ENCODE peak calls at places on chromosomes 3 and 15, in seven cellular contexts. T is SK-N-MC; N is breast epithelium; Q is heart left ventricle; W is CD4-positive, alpha-beta T cell; F is transverse colon; E is AG04450. C is an unnamed sample.

GRCh38 chr3:134576426-134576825 is 74.4 kb downstream of the KY start:
- DNase-seq in T (no peak), N (no peak), E (no peak), Q (no peak), F (no peak), W (no peak), C (no peak)

GRCh38 chr3:82627733-82628132 is 866.3 kb upstream of the GBE1 start:
- DNase-seq in E (no peak), W (no peak), N (no peak), F (no peak), Q (no peak), T (no peak), C (no peak)

GRCh38 chr15:49370782-49371181 is 52.3 kb upstream of the FGF7 start:
- DNase-seq in T (no peak), E (no peak), Q (no peak), N (no peak), F (no peak), W (no peak), C (no peak)

GRCh38 chr3:43902415-43902814 is 211.7 kb downstream of the ABHD5 start:
- DNase-seq in Q (no peak), T (no peak), E (no peak), N (no peak), F (no peak), W (no peak), C (no peak)

GRCh38 chr15:90165659-90166489 is 35.3 kb upstream of the SEMA4B start:
- DNase-seq in W (no peak), F (peak; percentile 92), T (no peak), Q (no peak), N (peak; percentile 69), E (peak; percentile 94), C (peak; percentile 70)

GRCh38 chr15:99564221-99565030 is 1.4 kb upstream of the MEF2A start:
- DNase-seq in Q (peak; percentile 30), E (no peak), W (no peak), N (peak; percentile 38), T (no peak), F (peak; percentile 19), C (no peak)

GRCh38 chr3:120427201-120427600 is 23.6 kb downstream of the FSTL1 start:
- DNase-seq in E (no peak), T (no peak), N (no peak), F (no peak), W (no peak), Q (no peak), C (no peak)

GRCh38 chr3:94739420-94739819 is 676.6 kb downstream of the NSUN3 start:
- DNase-seq in W (no peak), T (no peak), Q (no peak), N (no peak), E (no peak), F (no peak), C (no peak)

GRCh38 chr3:172512363-172512762 is 10.9 kb downstream of the TNFSF10 start:
- DNase-seq in T (no peak), E (no peak), F (peak; percentile 67), Q (peak; percentile 66), W (peak; percentile 80), N (no peak), C (peak; percentile 83)

GRCh38 chr3:42710323-42711021 is 7.9 kb upstream of the HHATL start:
- DNase-seq in F (no peak), Q (peak; percentile 8), W (no peak), E (no peak), T (no peak), N (no peak), C (no peak)

GRCh38 chr3:60935709-60936108 is 315.5 kb downstream of the FHIT start:
- DNase-seq in T (no peak), W (no peak), N (no peak), Q (no peak), E (peak; percentile 8), F (no peak), C (no peak)

GRCh38 chr15:69812881-69813280 is 284.8 kb downstream of the TLE3 start:
- DNase-seq in E (no peak), W (no peak), N (no peak), Q (no peak), F (peak; percentile 14), T (no peak), C (no peak)

GRCh38 chr3:184236636-184237035 is 7.3 kb downstream of the VWA5B2 start:
- DNase-seq in E (no peak), Q (no peak), T (no peak), W (no peak), N (no peak), F (no peak), C (no peak)

GRCh38 chr3:184491867-184492615 is 69.5 kb upstream of the EPHB3 start:
- DNase-seq in N (no peak), Q (peak; percentile 37), W (no peak), F (peak; percentile 25), E (no peak), T (no peak), C (no peak)

GRCh38 chr3:150737874-150738679 is 24.9 kb downstream of the SIAH2 start:
- DNase-seq in W (no peak), E (no peak), N (no peak), Q (no peak), F (no peak), T (no peak), C (no peak)

GRCh38 chr3:194996746-194997145 is 274.2 kb downstream of the XXYLT1 start:
- DNase-seq in E (no peak), N (no peak), W (no peak), Q (no peak), F (no peak), T (no peak), C (no peak)

GRCh38 chr3:18988619-18989229 is 159.6 kb upstream of the KCNH8 start:
- DNase-seq in N (no peak), W (no peak), Q (no peak), E (no peak), F (no peak), T (no peak), C (no peak)

GRCh38 chr15:62770752-62771151 is 271.8 kb upstream of the TPM1 start:
- DNase-seq in W (no peak), F (no peak), E (peak; percentile 54), Q (no peak), T (no peak), N (no peak), C (no peak)
- H3K27ac ChIP-seq in W (no peak overlapping the region), F (no peak overlapping the region), E (no peak overlapping the region), Q (no peak overlapping the region), T (no peak overlapping the region), N (no peak overlapping the region), C (no peak overlapping the region)

DNA sequence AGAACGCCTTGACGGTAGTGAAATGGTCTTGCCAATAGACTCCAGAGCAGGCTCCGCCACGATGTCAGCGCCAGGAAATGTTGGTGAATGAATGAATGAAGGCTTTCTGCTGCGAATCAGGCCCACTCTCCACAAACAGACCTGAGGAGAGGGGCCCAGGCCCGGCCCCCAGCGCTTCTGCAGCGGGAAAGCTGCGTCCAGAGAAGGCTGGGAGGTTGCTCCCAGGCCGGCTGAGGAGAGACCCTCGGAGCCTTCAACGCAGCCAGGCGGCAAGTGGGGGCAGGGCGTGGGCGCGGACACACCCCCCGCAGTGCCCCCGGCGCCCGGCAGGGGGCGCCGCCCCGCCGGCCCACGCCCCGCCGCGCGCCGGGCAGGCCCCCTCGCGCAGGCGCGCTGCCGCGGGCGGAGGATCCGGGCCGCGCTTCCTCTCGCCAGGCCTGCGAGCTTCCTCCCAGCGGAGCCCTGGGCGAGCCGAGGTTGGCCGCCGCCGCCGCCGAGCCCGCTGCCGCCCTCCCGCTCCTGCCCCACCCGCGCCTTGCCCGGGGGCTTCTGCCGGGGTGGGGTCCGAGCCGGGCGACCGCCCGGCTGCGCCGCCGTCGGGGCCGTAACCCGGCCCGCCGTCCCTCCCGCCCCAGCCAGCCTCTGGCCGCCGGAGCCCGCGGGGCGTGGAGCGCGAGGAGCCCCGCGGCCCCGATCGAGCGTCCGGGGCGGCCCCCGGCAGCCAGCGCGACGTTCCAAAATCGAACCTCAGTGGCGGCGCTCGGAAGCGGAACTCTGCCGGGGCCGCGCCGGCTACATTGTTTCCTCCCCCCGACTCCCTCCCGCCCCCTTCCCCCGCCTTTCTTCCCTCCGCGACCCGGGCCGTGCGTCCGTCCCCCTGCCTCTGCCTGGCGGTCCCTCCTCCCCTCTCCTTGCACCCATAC is at the start of gene CSK:
- DNase-seq in T (no peak), F (peak; percentile 81), N (no peak), Q (peak; percentile 86), E (no peak), W (peak; percentile 80), C (peak; percentile 86)
- H3K27ac ChIP-seq in T (peak within 1 kb of the TSS; percentile 76), F (peak within 1 kb of the TSS; percentile 84), N (peak within 1 kb of the TSS; percentile 96), Q (peak within 1 kb of the TSS; percentile 97), E (no peak within 1 kb of the TSS), W (peak within 1 kb of the TSS; percentile 93), C (peak within 1 kb of the TSS; percentile 90)

GRCh38 chr15:39188930-39189329 is 391.9 kb upstream of the THBS1 start:
- DNase-seq in N (peak; percentile 54), T (no peak), W (no peak), E (no peak), F (no peak), Q (no peak), C (no peak)
- H3K27ac ChIP-seq in N (peak overlapping the region; percentile 62), T (no peak overlapping the region), W (no peak overlapping the region), E (no peak overlapping the region), F (no peak overlapping the region), Q (no peak overlapping the region), C (no peak overlapping the region)

GRCh38 chr3:155070932-155071387 is 9.2 kb upstream of the MME start:
- DNase-seq in F (no peak), Q (no peak), W (no peak), N (no peak), E (peak; percentile 96), T (no peak), C (no peak)

GRCh38 chr3:155069729-155070128 is 10.4 kb upstream of the MME start:
- DNase-seq in N (no peak), T (no peak), E (no peak), W (no peak), Q (no peak), F (no peak), C (no peak)

GRCh38 chr3:155075200-155075599 is 4.9 kb upstream of the MME start:
- DNase-seq in F (no peak), W (no peak), N (no peak), T (no peak), E (no peak), Q (no peak), C (no peak)

GRCh38 chr3:155065537-155065936 is 14.6 kb upstream of the MME start:
- DNase-seq in F (no peak), T (no peak), W (no peak), E (no peak), Q (no peak), N (no peak), C (no peak)

GRCh38 chr3:155070316-155070715 is 9.8 kb upstream of the MME start:
- DNase-seq in W (no peak), F (no peak), N (no peak), Q (no peak), E (no peak), T (no peak), C (no peak)
- H3K27ac ChIP-seq in W (no peak overlapping the region), F (no peak overlapping the region), N (peak overlapping the region; percentile 59), Q (peak overlapping the region; percentile 39), E (peak overlapping the region; percentile 98), T (no peak overlapping the region), C (no peak overlapping the region)

C was measured in right lobe of liver.